ENCODE peak calls at places on chromosomes 2 and 18, in nine cellular contexts. I is heart right ventricle, B is HCT116, O is neural progenitor cell, R is psoas muscle, Q is HAP-1, J is ovary, S is IMR-90, L is mammary epithelial cell. W is an unnamed sample.
A peak's percentile ranks its signal among the peaks of the same experiment; 100 is the strongest.

GRCh38 chr18:76923485-76924085 is 101.2 kb downstream of the ZNF236 start:
- DNase-seq in I (no peak), B (peak; percentile 34), O (peak; percentile 46), R (no peak), Q (peak; percentile 15), J (no peak), S (peak; percentile 17), L (peak; percentile 8), W (peak; percentile 72)

GRCh38 chr2:129801575-129801974 is 177.9 kb upstream of the RAB6C start:
- DNase-seq in I (no peak), B (no peak), O (no peak), R (no peak), Q (no peak), J (no peak), S (peak; percentile 41), L (peak; percentile 34), W (no peak)

GRCh38 chr2:55482186-55482945 is 37.2 kb upstream of the CFAP36 start:
- DNase-seq in I (no peak), B (no peak), O (no peak), R (no peak), Q (no peak), J (no peak), S (peak; percentile 45), L (no peak), W (peak; percentile 22)

GRCh38 chr2:187169108-187169713 is 278.8 kb downstream of the CALCRL start:
- DNase-seq in I (no peak), B (no peak), O (no peak), R (no peak), Q (no peak), J (no peak), S (no peak), L (no peak), W (no peak)

GRCh38 chr2:48175254-48175653 is 269.0 kb upstream of the FBXO11 start:
- DNase-seq in I (no peak), B (no peak), O (no peak), R (no peak), Q (no peak), J (no peak), S (peak; percentile 70), L (no peak), W (no peak)

GRCh38 chr2:42922790-42923631 is 130.6 kb upstream of the HAAO start:
- DNase-seq in I (no peak), B (no peak), O (no peak), R (peak; percentile 42), Q (no peak), J (no peak), S (peak; percentile 81), L (peak; percentile 66), W (no peak)

GRCh38 chr2:48767330-48767729 is 11.8 kb upstream of the LHCGR start:
- DNase-seq in I (no peak), B (no peak), O (no peak), R (no peak), Q (no peak), J (no peak), S (no peak), L (no peak), W (no peak)

GRCh38 chr2:196431076-196431475 is 208.4 kb upstream of the CCDC150 start:
- DNase-seq in I (no peak), B (no peak), O (no peak), R (no peak), Q (no peak), J (no peak), S (no peak), L (no peak), W (no peak)

GRCh38 chr2:39281391-39281790 is 37.6 kb upstream of the CDKL4 start:
- DNase-seq in I (no peak), B (no peak), O (no peak), R (no peak), Q (no peak), J (no peak), S (no peak), L (no peak), W (peak; percentile 29)

GRCh38 chr2:134567666-134568065 is 151.1 kb downstream of the TMEM163 start:
- DNase-seq in I (no peak), B (no peak), O (no peak), R (no peak), Q (no peak), J (no peak), S (no peak), L (no peak), W (no peak)

DNA sequence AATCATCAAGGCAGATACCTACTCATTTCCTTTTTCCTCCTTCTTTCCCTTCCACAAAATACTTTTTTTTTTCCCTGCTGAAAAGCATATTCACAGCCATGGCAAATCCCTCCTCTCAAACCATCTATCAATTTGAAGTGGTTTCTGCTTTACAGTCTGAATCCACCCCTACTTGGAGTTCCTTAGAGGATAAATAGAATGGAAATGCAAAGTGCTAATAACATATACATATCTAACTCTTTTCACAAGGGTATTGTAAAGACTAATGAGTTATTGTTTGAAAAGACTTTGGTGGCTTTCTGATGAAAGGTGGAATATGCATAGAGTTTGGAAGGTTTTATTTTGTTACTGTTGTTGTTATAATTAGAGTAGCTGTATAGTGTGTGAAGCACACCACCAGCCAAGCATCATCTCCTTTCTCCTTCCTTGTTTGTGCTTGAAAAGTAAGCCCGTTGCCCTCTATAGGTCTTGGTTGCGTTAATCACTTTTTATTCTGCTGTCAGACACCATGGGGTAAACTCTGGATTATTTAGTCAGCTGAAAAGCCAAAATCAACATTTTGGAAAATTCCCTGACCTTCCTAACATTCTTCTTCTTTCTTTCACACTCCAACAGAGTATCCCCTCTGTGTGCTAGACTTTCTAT is 2126.9 kb upstream of the CELF4 start:
- DNase-seq in I (no peak), B (no peak), O (no peak), R (no peak), Q (peak; percentile 41), J (no peak), S (no peak), L (no peak), W (no peak)
- H3K4me3 ChIP-seq in I (no peak overlapping the region), B (no peak overlapping the region), O (no peak overlapping the region), R (no peak overlapping the region), Q (no peak overlapping the region), J (no peak overlapping the region), S (no peak overlapping the region), L (no peak overlapping the region), W (peak overlapping the region; percentile 29)

GRCh38 chr2:33134764-33135560 is 188.2 kb downstream of the LTBP1 start:
- DNase-seq in I (no peak), B (no peak), O (no peak), R (no peak), Q (no peak), J (peak; percentile 35), S (no peak), L (no peak), W (no peak)
- H3K27me3 ChIP-seq in I (no peaks in the 10 kb centered on the region), B (peaks cover 41% of the 10 kb centered on the region), O (no peaks in the 10 kb centered on the region), R (no peaks in the 10 kb centered on the region), Q (no peaks in the 10 kb centered on the region), J (no peaks in the 10 kb centered on the region), S (no peaks in the 10 kb centered on the region), L (no peaks in the 10 kb centered on the region), W (no peaks in the 10 kb centered on the region)

DNA sequence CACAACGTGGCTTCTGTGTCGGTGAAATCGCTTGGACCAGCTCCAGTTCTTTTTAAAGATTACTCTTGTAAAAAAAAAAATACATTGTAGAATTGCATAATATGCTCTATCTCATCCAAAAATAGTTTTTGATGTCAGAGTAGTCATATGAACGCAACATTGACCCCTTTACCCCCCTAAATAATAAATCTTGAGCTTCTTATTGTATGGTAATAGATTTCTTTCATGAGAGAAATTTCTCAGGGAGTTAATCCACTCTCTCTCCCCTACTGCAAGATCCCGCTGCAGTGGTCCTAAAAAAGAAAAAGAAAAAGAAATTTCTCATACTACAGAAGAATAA is 50.2 kb upstream of the PAIP2B start:
- DNase-seq in I (no peak), B (no peak), O (no peak), R (no peak), Q (peak; percentile 3), J (no peak), S (no peak), L (no peak), W (no peak)
- H3K4me3 ChIP-seq in I (peak overlapping the region; percentile 55), B (peak overlapping the region; percentile 57), O (peak overlapping the region; percentile 51), R (peak overlapping the region; percentile 78), Q (peak overlapping the region; percentile 49), J (peak overlapping the region; percentile 36), S (peak overlapping the region; percentile 46), L (peak overlapping the region; percentile 85), W (peak overlapping the region; percentile 70)

GRCh38 chr2:18830962-18831361 is 241.6 kb upstream of the NT5C1B start:
- DNase-seq in I (no peak), B (no peak), O (no peak), R (no peak), Q (no peak), J (no peak), S (no peak), L (no peak), W (no peak)
- H3K27me3 ChIP-seq in I (no peaks in the 10 kb centered on the region), B (peaks cover 10% of the 10 kb centered on the region), O (peaks cover 15% of the 10 kb centered on the region), R (no peaks in the 10 kb centered on the region), Q (no peaks in the 10 kb centered on the region), J (no peaks in the 10 kb centered on the region), S (no peaks in the 10 kb centered on the region), L (no peaks in the 10 kb centered on the region), W (no peaks in the 10 kb centered on the region)

GRCh38 chr2:102622646-102623045 is 3.3 kb downstream of the SLC9A2 start:
- DNase-seq in I (no peak), B (no peak), O (no peak), R (no peak), Q (no peak), J (no peak), S (no peak), L (no peak), W (no peak)

GRCh38 chr2:102618452-102619413 is 620 bp upstream of the SLC9A2 start:
- DNase-seq in I (peak; percentile 5), B (peak; percentile 18), O (peak; percentile 62), R (peak; percentile 58), Q (no peak), J (no peak), S (no peak), L (peak; percentile 39), W (peak; percentile 28)

GRCh38 chr2:102621630-102622029 is 2.3 kb downstream of the SLC9A2 start:
- DNase-seq in I (no peak), B (no peak), O (no peak), R (no peak), Q (no peak), J (no peak), S (no peak), L (no peak), W (no peak)

GRCh38 chr2:102619414-102620319 is at the start of gene SLC9A2:
- DNase-seq in I (no peak), B (no peak), O (peak; percentile 89), R (peak; percentile 47), Q (no peak), J (no peak), S (no peak), L (peak; percentile 40), W (peak; percentile 81)

GRCh38 chr2:102620367-102620766 is 1.0 kb downstream of the SLC9A2 start:
- DNase-seq in I (no peak), B (no peak), O (no peak), R (no peak), Q (no peak), J (no peak), S (no peak), L (peak; percentile 36), W (peak; percentile 22)
- H3K4me3 ChIP-seq in I (no peak overlapping the region), B (no peak overlapping the region), O (no peak overlapping the region), R (peak overlapping the region; percentile 83), Q (no peak overlapping the region), J (no peak overlapping the region), S (no peak overlapping the region), L (no peak overlapping the region), W (no peak overlapping the region)

GRCh38 chr2:222318712-222319575 is 20.1 kb upstream of the PAX3 start:
- DNase-seq in I (no peak), B (no peak), O (peak; percentile 82), R (no peak), Q (peak; percentile 21), J (no peak), S (no peak), L (no peak), W (peak; percentile 85)
- H3K27me3 ChIP-seq in I (peaks cover 90% of the 10 kb centered on the region), B (peaks cover 23% of the 10 kb centered on the region), O (peaks cover 93% of the 10 kb centered on the region), R (peaks cover 3% of the 10 kb centered on the region), Q (peaks cover 46% of the 10 kb centered on the region), J (no peaks in the 10 kb centered on the region), S (peaks cover 43% of the 10 kb centered on the region), L (peaks cover 18% of the 10 kb centered on the region), W (peaks cover 87% of the 10 kb centered on the region)

W was measured in H7.